ENCODE peak calls at places on chromosomes 2 and 18, in seven cellular contexts. One of them, this sample, is unnamed.

GRCh38 chr2:156445311-156446218 is 9.4 kb downstream of the GPD2 start:
- DNase-seq in aorta: no peak
- DNase-seq in endothelial cell: no peak
- DNase-seq in HTR-8/SVneo: no peak
- DNase-seq in NCI-H748 treated with DMSO at 0.1 percent for 48 hours: no peak
- DNase-seq in tibial nerve: no peak
- DNase-seq in T-helper 1 cell: no peak
- DNase-seq in this sample: no peak

GRCh38 chr2:152581360-152581759 is 135.9 kb downstream of the PRPF40A start:
- DNase-seq in HTR-8/SVneo: no peak
- DNase-seq in tibial nerve: no peak
- DNase-seq in aorta: no peak
- DNase-seq in endothelial cell: no peak
- DNase-seq in NCI-H748 treated with DMSO at 0.1 percent for 48 hours: peak
- DNase-seq in T-helper 1 cell: no peak
- DNase-seq in this sample: no peak

GRCh38 chr18:58269931-58270330 is 225.9 kb downstream of the NEDD4L start:
- DNase-seq in NCI-H748 treated with DMSO at 0.1 percent for 48 hours: no peak
- DNase-seq in tibial nerve: no peak
- DNase-seq in HTR-8/SVneo: no peak
- DNase-seq in endothelial cell: no peak
- DNase-seq in aorta: no peak
- DNase-seq in T-helper 1 cell: no peak
- DNase-seq in this sample: no peak

GRCh38 chr18:6836331-6836730 is 106.8 kb downstream of the ARHGAP28 start:
- DNase-seq in aorta: no peak
- DNase-seq in tibial nerve: no peak
- DNase-seq in HTR-8/SVneo: no peak
- DNase-seq in T-helper 1 cell: no peak
- DNase-seq in endothelial cell: no peak
- DNase-seq in NCI-H748 treated with DMSO at 0.1 percent for 48 hours: no peak
- DNase-seq in this sample: no peak

GRCh38 chr2:25597881-25598280 is 75.5 kb downstream of the DTNB start:
- DNase-seq in endothelial cell: no peak
- DNase-seq in HTR-8/SVneo: no peak
- DNase-seq in aorta: no peak
- DNase-seq in T-helper 1 cell: no peak
- DNase-seq in NCI-H748 treated with DMSO at 0.1 percent for 48 hours: no peak
- DNase-seq in tibial nerve: no peak
- DNase-seq in this sample: no peak

GRCh38 chr2:53210538-53210937 is 557.1 kb upstream of the CHAC2 start:
- DNase-seq in T-helper 1 cell: no peak
- DNase-seq in endothelial cell: no peak
- DNase-seq in aorta: no peak
- DNase-seq in HTR-8/SVneo: no peak
- DNase-seq in tibial nerve: no peak
- DNase-seq in NCI-H748 treated with DMSO at 0.1 percent for 48 hours: no peak
- DNase-seq in this sample: no peak

GRCh38 chr2:228378696-228379425 is 197.4 kb upstream of the SPHKAP start:
- DNase-seq in tibial nerve: no peak
- DNase-seq in NCI-H748 treated with DMSO at 0.1 percent for 48 hours: no peak
- DNase-seq in T-helper 1 cell: no peak
- DNase-seq in endothelial cell: no peak
- DNase-seq in HTR-8/SVneo: no peak
- DNase-seq in aorta: no peak
- DNase-seq in this sample: no peak

GRCh38 chr2:238106698-238107524 is 6.8 kb downstream of the ESPNL start:
- DNase-seq in aorta: peak
- DNase-seq in T-helper 1 cell: no peak
- DNase-seq in endothelial cell: no peak
- DNase-seq in tibial nerve: no peak
- DNase-seq in NCI-H748 treated with DMSO at 0.1 percent for 48 hours: no peak
- DNase-seq in HTR-8/SVneo: no peak
- DNase-seq in this sample: no peak

GRCh38 chr2:220178991-220179695 is 551.7 kb downstream of the SLC4A3 start:
- DNase-seq in NCI-H748 treated with DMSO at 0.1 percent for 48 hours: no peak
- DNase-seq in HTR-8/SVneo: no peak
- DNase-seq in tibial nerve: no peak
- DNase-seq in endothelial cell: no peak
- DNase-seq in T-helper 1 cell: no peak
- DNase-seq in aorta: no peak
- DNase-seq in this sample: no peak

GRCh38 chr2:234395801-234396478 is 100.9 kb downstream of the ARL4C start:
- DNase-seq in T-helper 1 cell: no peak
- DNase-seq in HTR-8/SVneo: no peak
- DNase-seq in endothelial cell: no peak
- DNase-seq in tibial nerve: no peak
- DNase-seq in NCI-H748 treated with DMSO at 0.1 percent for 48 hours: peak
- DNase-seq in aorta: no peak
- DNase-seq in this sample: no peak

GRCh38 chr2:36811071-36811470 is 114.6 kb downstream of the VIT start:
- DNase-seq in HTR-8/SVneo: no peak
- DNase-seq in aorta: no peak
- DNase-seq in endothelial cell: no peak
- DNase-seq in T-helper 1 cell: no peak
- DNase-seq in NCI-H748 treated with DMSO at 0.1 percent for 48 hours: no peak
- DNase-seq in tibial nerve: no peak
- DNase-seq in this sample: no peak

GRCh38 chr18:6010284-6010683 is 115.0 kb upstream of the TMEM200C start:
- DNase-seq in HTR-8/SVneo: no peak
- DNase-seq in aorta: no peak
- DNase-seq in NCI-H748 treated with DMSO at 0.1 percent for 48 hours: no peak
- DNase-seq in T-helper 1 cell: no peak
- DNase-seq in tibial nerve: no peak
- DNase-seq in endothelial cell: no peak
- DNase-seq in this sample: no peak

GRCh38 chr2:28583899-28584553 is 88.2 kb downstream of the PLB1 start:
- DNase-seq in T-helper 1 cell: no peak
- DNase-seq in endothelial cell: no peak
- DNase-seq in tibial nerve: peak
- DNase-seq in aorta: peak
- DNase-seq in NCI-H748 treated with DMSO at 0.1 percent for 48 hours: no peak
- DNase-seq in HTR-8/SVneo: peak
- DNase-seq in this sample: no peak

GRCh38 chr18:50151876-50152275 is 43.1 kb downstream of the MYO5B start:
- DNase-seq in NCI-H748 treated with DMSO at 0.1 percent for 48 hours: no peak
- DNase-seq in tibial nerve: no peak
- DNase-seq in endothelial cell: no peak
- DNase-seq in aorta: no peak
- DNase-seq in HTR-8/SVneo: no peak
- DNase-seq in T-helper 1 cell: no peak
- DNase-seq in this sample: no peak

GRCh38 chr2:195304310-195304709 is 352.7 kb upstream of the SLC39A10 start:
- DNase-seq in tibial nerve: no peak
- DNase-seq in NCI-H748 treated with DMSO at 0.1 percent for 48 hours: peak
- DNase-seq in T-helper 1 cell: no peak
- DNase-seq in HTR-8/SVneo: no peak
- DNase-seq in aorta: no peak
- DNase-seq in endothelial cell: peak
- DNase-seq in this sample: no peak

GRCh38 chr18:48308755-48309154 is 100.4 kb downstream of the ZBTB7C start:
- DNase-seq in aorta: no peak
- DNase-seq in T-helper 1 cell: no peak
- DNase-seq in tibial nerve: no peak
- DNase-seq in endothelial cell: no peak
- DNase-seq in NCI-H748 treated with DMSO at 0.1 percent for 48 hours: no peak
- DNase-seq in HTR-8/SVneo: no peak
- DNase-seq in this sample: no peak

GRCh38 chr2:158094487-158095092 is 7.1 kb upstream of the UPP2 start:
- DNase-seq in HTR-8/SVneo: no peak
- DNase-seq in endothelial cell: no peak
- DNase-seq in tibial nerve: no peak
- DNase-seq in NCI-H748 treated with DMSO at 0.1 percent for 48 hours: no peak
- DNase-seq in T-helper 1 cell: no peak
- DNase-seq in aorta: no peak
- DNase-seq in this sample: no peak

This sample was measured in T-helper 17 cell.